ENCODE peak calls at places on chromosomes 3 and 15, in eight cellular contexts. H, M, K, E, T, V, S and A are unnamed samples.

GRCh38 chr15:96183020-96183926 is 147.2 kb upstream of the NR2F2 start:
- ATAC-seq in H (no peak), M (no peak), K (no peak), E (no peak), T (no peak), V (peak; percentile 77), S (peak; percentile 42), A (no peak)

GRCh38 chr15:40092416-40093223 is 16.1 kb downstream of the BMF start:
- ATAC-seq in H (peak; percentile 19), M (no peak), K (peak; percentile 79), E (no peak), T (no peak), V (peak; percentile 66), S (peak; percentile 1), A (peak; percentile 88)

GRCh38 chr3:45954306-45954705 is 11.0 kb downstream of the CXCR6 start:
- ATAC-seq in H (no peak), M (no peak), K (no peak), E (no peak), T (no peak), V (no peak), S (no peak), A (no peak)

GRCh38 chr15:97790180-97790579 is 170.3 kb upstream of the ARRDC4 start:
- ATAC-seq in H (no peak), M (no peak), K (no peak), E (no peak), T (no peak), V (no peak), S (no peak), A (no peak)

GRCh38 chr15:39554746-39555387 is 26.0 kb upstream of the THBS1 start:
- ATAC-seq in H (no peak), M (no peak), K (no peak), E (no peak), T (peak; percentile 78), V (no peak), S (no peak), A (no peak)

GRCh38 chr3:183435701-183436100 is 7.3 kb upstream of the MCF2L2 start:
- ATAC-seq in H (no peak), M (peak; percentile 6), K (no peak), E (no peak), T (peak; percentile 95), V (no peak), S (peak; percentile 43), A (no peak)

GRCh38 chr3:174498638-174499037 is 360.5 kb upstream of the NAALADL2 start:
- ATAC-seq in H (no peak), M (no peak), K (no peak), E (no peak), T (no peak), V (no peak), S (no peak), A (no peak)

GRCh38 chr15:88398011-88398410 is 69.2 kb downstream of the MRPL46 start:
- ATAC-seq in H (no peak), M (no peak), K (no peak), E (no peak), T (no peak), V (no peak), S (no peak), A (no peak)

GRCh38 chr3:187802928-187803259 is 57.6 kb upstream of the BCL6 start:
- ATAC-seq in H (no peak), M (no peak), K (no peak), E (no peak), T (peak; percentile 81), V (no peak), S (no peak), A (no peak)

GRCh38 chr15:48477795-48478360 is 146.6 kb downstream of the DUT start:
- ATAC-seq in H (no peak), M (no peak), K (no peak), E (no peak), T (no peak), V (no peak), S (no peak), A (no peak)

GRCh38 chr3:147509444-147509843 is 100.3 kb downstream of the ZIC1 start:
- ATAC-seq in H (no peak), M (no peak), K (no peak), E (no peak), T (no peak), V (no peak), S (no peak), A (no peak)

GRCh38 chr3:114384558-114384903 is 90.7 kb downstream of the TIGIT start:
- ATAC-seq in H (no peak), M (no peak), K (no peak), E (no peak), T (no peak), V (no peak), S (no peak), A (no peak)

GRCh38 chr15:52112203-52112750 is 298 bp downstream of the BCL2L10 start:
- ATAC-seq in H (peak; percentile 80), M (no peak), K (peak; percentile 31), E (no peak), T (peak; percentile 15), V (no peak), S (peak; percentile 82), A (peak; percentile 68)

GRCh38 chr3:36149447-36149865 is 230.8 kb upstream of the STAC start:
- ATAC-seq in H (no peak), M (no peak), K (no peak), E (no peak), T (no peak), V (no peak), S (no peak), A (no peak)

GRCh38 chr15:68614621-68615035 is 35.8 kb downstream of the CORO2B start:
- ATAC-seq in H (no peak), M (no peak), K (peak; percentile 23), E (no peak), T (no peak), V (no peak), S (peak; percentile 96), A (no peak)

GRCh38 chr3:194036842-194037241 is 99.1 kb upstream of the HES1 start:
- ATAC-seq in H (no peak), M (no peak), K (no peak), E (no peak), T (no peak), V (no peak), S (no peak), A (no peak)

GRCh38 chr3:194042947-194043346 is 93.0 kb upstream of the HES1 start:
- ATAC-seq in H (peak; percentile 55), M (no peak), K (no peak), E (peak; percentile 38), T (no peak), V (peak; percentile 20), S (no peak), A (no peak)

GRCh38 chr3:194043516-194043915 is 92.4 kb upstream of the HES1 start:
- ATAC-seq in H (no peak), M (peak; percentile 73), K (no peak), E (no peak), T (no peak), V (no peak), S (no peak), A (no peak)

GRCh38 chr3:194045289-194045688 is 90.7 kb upstream of the HES1 start:
- ATAC-seq in H (no peak), M (no peak), K (no peak), E (no peak), T (peak; percentile 94), V (no peak), S (no peak), A (no peak)

GRCh38 chr3:194040501-194041273 is 95.3 kb upstream of the HES1 start:
- ATAC-seq in H (no peak), M (no peak), K (no peak), E (no peak), T (no peak), V (no peak), S (no peak), A (no peak)
- TF ChIP-seq POLR2AphosphoS5 in H (no peak), M (no peak), K (peak; percentile 64), E (no peak), T (no peak), V (no peak), S (no peak), A (no peak)

GRCh38 chr3:195188530-195188917 is 82.4 kb downstream of the XXYLT1 start:
- ATAC-seq in H (peak; percentile 56), M (peak; percentile 66), K (no peak), E (peak; percentile 52), T (peak; percentile 32), V (peak; percentile 54), S (peak; percentile 32), A (no peak)

GRCh38 chr3:195185574-195185973 is 85.4 kb downstream of the XXYLT1 start:
- ATAC-seq in H (no peak), M (peak; percentile 52), K (peak; percentile 88), E (peak; percentile 27), T (no peak), V (no peak), S (no peak), A (no peak)

GRCh38 chr3:195189821-195190220 is 81.1 kb downstream of the XXYLT1 start:
- ATAC-seq in H (no peak), M (no peak), K (no peak), E (no peak), T (no peak), V (no peak), S (no peak), A (no peak)

GRCh38 chr3:195186041-195186709 is 84.8 kb downstream of the XXYLT1 start:
- ATAC-seq in H (no peak), M (peak; percentile 6), K (no peak), E (no peak), T (peak; percentile 60), V (no peak), S (no peak), A (no peak)

DNA sequence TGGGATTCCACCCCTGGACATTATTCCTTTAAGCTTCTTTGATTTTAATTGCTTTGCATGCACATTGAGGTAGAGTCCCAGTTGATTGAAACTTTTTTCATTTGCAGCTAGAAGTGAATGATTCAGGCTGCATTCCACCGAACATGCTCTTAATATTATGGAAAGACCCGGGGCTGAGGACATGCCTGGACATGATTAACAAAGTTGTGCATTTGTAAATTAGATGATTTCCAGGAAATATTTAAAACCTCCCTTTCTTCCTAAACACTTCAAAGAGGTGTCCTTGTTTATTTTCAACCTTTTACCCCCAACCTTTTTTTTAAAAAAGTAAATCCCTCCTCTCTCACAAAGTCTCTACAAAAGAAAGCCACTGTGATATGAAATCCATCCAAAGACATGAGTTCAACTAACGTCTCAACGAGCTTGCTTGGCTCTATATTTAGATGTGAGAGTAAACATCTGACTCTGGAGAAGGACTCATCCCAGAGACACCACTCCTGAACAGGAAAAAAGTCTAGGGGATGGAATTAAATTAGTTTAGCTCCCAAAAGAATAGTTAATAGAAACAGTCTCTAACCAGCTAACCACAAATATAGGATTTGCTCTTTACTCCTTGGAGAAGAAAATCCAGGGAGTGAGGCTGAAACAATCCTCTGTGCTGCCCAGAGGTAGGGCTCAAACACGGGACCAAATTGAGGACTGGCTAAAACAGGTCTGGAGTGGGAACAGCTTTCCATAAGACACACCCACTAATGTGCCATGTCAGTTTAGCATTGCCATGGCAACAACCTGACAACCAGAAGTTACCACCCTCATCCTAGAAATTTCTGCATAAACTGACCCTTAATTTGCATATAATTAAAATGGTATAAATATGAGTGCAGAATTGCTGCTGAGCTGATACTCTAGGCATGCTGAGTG is 83.1 kb downstream of the XXYLT1 start:
- ATAC-seq in H (peak; percentile 47), M (peak; percentile 57), K (no peak), E (no peak), T (no peak), V (no peak), S (peak; percentile 64), A (no peak)
- H3K4me1 ChIP-seq in H (peaks cover 8% of the 10 kb centered on the region), M (peaks cover 8% of the 10 kb centered on the region), K (peaks cover 34% of the 10 kb centered on the region), E (peaks cover 20% of the 10 kb centered on the region), T (peaks cover 6% of the 10 kb centered on the region), V (peaks cover 44% of the 10 kb centered on the region), S (peaks cover 22% of the 10 kb centered on the region), A (peaks cover 2% of the 10 kb centered on the region)

GRCh38 chr3:9395570-9396300 is 1.7 kb upstream of the SETD5 start:
- ATAC-seq in H (no peak), M (no peak), K (no peak), E (no peak), T (no peak), V (no peak), S (no peak), A (no peak)
- TF ChIP-seq POLR2AphosphoS5 in H (no peak), M (no peak), K (peak; percentile 70), E (no peak), T (peak; percentile 24), V (no peak), S (no peak), A (peak; percentile 68)

GRCh38 chr3:122382888-122383666 is at the start of gene MIX23:
- ATAC-seq in H (peak; percentile 79), M (peak; percentile 77), K (peak; percentile 94), E (peak; percentile 49), T (peak; percentile 69), V (peak; percentile 77), S (peak; percentile 73), A (peak; percentile 80)
- H3K4me1 ChIP-seq in H (peaks cover 5% of the 10 kb centered on the region), M (peaks cover 6% of the 10 kb centered on the region), K (peaks cover 25% of the 10 kb centered on the region), E (peaks cover 14% of the 10 kb centered on the region), T (peaks cover 16% of the 10 kb centered on the region), V (peaks cover 73% of the 10 kb centered on the region), S (peaks cover 21% of the 10 kb centered on the region), A (peaks cover 47% of the 10 kb centered on the region)